ENCODE peak calls at places on chromosomes 4 and X, in four cellular contexts. Z is HFFc6, X is cardiac muscle cell, U is foreskin fibroblast. A is an unnamed sample.

GRCh38 chr4:117560329-117560728 is 474.0 kb upstream of the NDST3 start:
- DNase-seq in U (peak; percentile 1), Z (no peak), X (peak; percentile 6), A (no peak)

GRCh38 chrX:47515941-47516649 is 33.1 kb upstream of the ZNF41 start:
- DNase-seq in U (peak; percentile 33), X (peak; percentile 33), Z (peak; percentile 45), A (peak; percentile 11)

GRCh38 chr4:183905081-183905592 is at the start of gene STOX2:
- DNase-seq in U (peak; percentile 45), Z (no peak), X (peak; percentile 64), A (no peak)

GRCh38 chr4:155906554-155907247 is 3.2 kb downstream of the TDO2 start:
- DNase-seq in X (peak; percentile 98), Z (peak; percentile 86), U (peak; percentile 97), A (peak; percentile 93)

GRCh38 chr4:148793221-148793620 is 351.0 kb upstream of the NR3C2 start:
- DNase-seq in U (no peak), X (no peak), Z (no peak), A (no peak)

GRCh38 chr4:88573286-88573994 is 18.8 kb upstream of the HERC3 start:
- DNase-seq in X (no peak), Z (no peak), U (peak; percentile 13), A (no peak)

GRCh38 chr4:112817933-112818921 is 181.3 kb downstream of the LARP7 start:
- DNase-seq in Z (peak; percentile 89), U (peak; percentile 98), X (peak; percentile 86), A (peak; percentile 69)

GRCh38 chr4:26885912-26886274 is 25.3 kb downstream of the STIM2 start:
- DNase-seq in X (no peak), Z (no peak), U (no peak), A (no peak)

GRCh38 chrX:99172958-99173357 is 1237.1 kb downstream of the PCDH19 start:
- DNase-seq in U (no peak), Z (no peak), X (no peak), A (no peak)

GRCh38 chr4:80036949-80037348 is 36.1 kb downstream of the ANTXR2 start:
- DNase-seq in Z (peak; percentile 74), X (peak; percentile 97), U (peak; percentile 76), A (peak; percentile 66)

GRCh38 chrX:68196939-68197791 is 236.1 kb downstream of the OPHN1 start:
- DNase-seq in X (peak; percentile 63), U (peak; percentile 60), Z (peak; percentile 42), A (no peak)

GRCh38 chr4:169345207-169345788 is 74.5 kb upstream of the SH3RF1 start:
- DNase-seq in U (peak; percentile 88), X (peak; percentile 35), Z (peak; percentile 71), A (no peak)

GRCh38 chr4:8067945-8068894 is 90.4 kb downstream of the ABLIM2 start:
- DNase-seq in X (no peak), U (no peak), Z (no peak), A (no peak)

GRCh38 chr4:125070869-125071268 is 243.9 kb upstream of the FAT4 start:
- DNase-seq in Z (no peak), U (no peak), X (no peak), A (no peak)
- TF ChIP-seq CTCF in Z (no peak), U (no peak), X (no peak), A (no peak)

DNA sequence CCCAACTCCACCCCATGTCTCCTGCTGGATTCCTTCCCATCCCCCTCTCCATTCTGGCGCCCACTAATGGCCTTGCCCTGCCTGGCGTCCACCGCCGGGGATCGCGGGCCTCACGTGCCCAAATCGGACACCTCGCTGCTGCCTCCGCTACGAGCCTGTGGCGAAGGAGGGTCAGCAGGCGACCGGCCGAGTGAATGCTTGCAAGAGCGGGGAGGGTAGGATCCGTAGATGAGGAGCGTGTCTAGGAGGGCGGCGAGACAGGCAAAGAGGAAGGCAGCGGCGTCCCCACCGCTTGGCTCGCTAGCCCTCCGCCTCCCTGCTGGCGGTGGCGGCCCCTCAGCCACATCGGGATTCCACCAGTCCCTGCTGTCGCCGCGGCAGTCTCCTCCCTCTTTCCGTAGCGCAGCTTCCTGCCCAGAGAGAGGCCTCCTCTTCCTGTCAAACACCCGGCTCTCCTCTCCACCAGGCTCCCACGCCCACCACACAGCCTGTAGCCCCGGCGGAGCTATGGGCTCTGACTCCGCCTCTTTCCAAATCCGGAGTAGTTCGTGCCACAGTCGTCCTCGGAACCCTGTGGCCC is at the start of gene SPIN2B:
- DNase-seq in U (peak; percentile 86), Z (peak; percentile 69), X (peak; percentile 83), A (peak; percentile 22)
- TF ChIP-seq CTCF in U (no peak), Z (no peak), X (no peak), A (peak; percentile 35)

GRCh38 chr4:3067473-3068001 is 6.8 kb downstream of the HTT-AS start:
- DNase-seq in U (no peak), X (no peak), Z (no peak), A (no peak)
- TF ChIP-seq CTCF in U (no peak), X (no peak), Z (no peak), A (no peak)

GRCh38 chr4:74796631-74797030 is 2.3 kb upstream of the BTC start:
- DNase-seq in Z (no peak), U (no peak), X (no peak), A (no peak)

GRCh38 chr4:74790652-74791051 is 3.7 kb downstream of the BTC start:
- DNase-seq in X (no peak), U (no peak), Z (no peak), A (no peak)

GRCh38 chr4:74789518-74789917 is 4.8 kb downstream of the BTC start:
- DNase-seq in Z (no peak), U (no peak), X (no peak), A (no peak)

GRCh38 chr4:74793757-74794340 is 474 bp downstream of the BTC start:
- DNase-seq in X (peak; percentile 48), Z (no peak), U (peak; percentile 49), A (no peak)

GRCh38 chr4:74794341-74794801 is at the start of gene BTC:
- DNase-seq in X (peak; percentile 22), U (peak; percentile 31), Z (no peak), A (no peak)
- TF ChIP-seq CTCF in X (peak; percentile 44), U (no peak), Z (no peak), A (peak; percentile 36)

GRCh38 chrX:82232679-82233078 is 1030.8 kb downstream of the SH3BGRL start:
- DNase-seq in U (no peak), X (no peak), Z (no peak), A (no peak)

GRCh38 chrX:82224961-82225360 is 1023.1 kb downstream of the SH3BGRL start:
- DNase-seq in Z (no peak), U (no peak), X (no peak), A (no peak)

GRCh38 chrX:82230013-82230412 is 1028.1 kb downstream of the SH3BGRL start:
- DNase-seq in Z (no peak), U (no peak), X (no peak), A (no peak)
- TF ChIP-seq CTCF in Z (no peak), U (no peak), X (no peak), A (no peak)

DNA sequence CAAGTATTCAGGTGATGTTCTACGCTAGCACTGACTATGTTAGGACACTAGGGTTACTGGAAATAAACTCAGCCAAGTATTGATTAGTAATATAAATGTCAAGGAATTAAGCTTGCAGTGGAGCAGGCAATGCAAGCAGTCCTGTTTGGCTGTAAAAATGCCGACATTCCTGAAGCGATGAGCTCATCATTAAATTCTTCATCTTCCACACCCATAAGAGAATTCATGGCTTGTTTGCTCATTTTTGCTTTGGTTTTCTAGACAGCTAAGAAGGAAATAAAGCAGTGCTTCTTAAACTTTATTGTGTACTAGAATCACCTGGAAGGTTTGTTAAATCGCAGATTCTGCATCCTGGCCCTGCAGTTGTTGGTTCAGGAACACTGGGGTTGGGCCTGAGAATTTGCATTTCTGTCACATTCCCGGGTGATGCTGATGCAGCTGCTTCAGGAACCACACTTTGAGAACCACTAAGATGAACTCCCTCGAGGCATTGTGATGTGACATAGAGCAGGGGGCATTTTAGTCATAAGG is 17.8 kb downstream of the ANXA3 start:
- DNase-seq in U (peak; percentile 84), X (peak; percentile 86), Z (peak; percentile 75), A (peak; percentile 79)
- TF ChIP-seq CTCF in U (no peak), X (no peak), Z (no peak), A (no peak)

GRCh38 chr4:36823199-36823967 is 421.2 kb upstream of the NWD2 start:
- DNase-seq in X (no peak), Z (no peak), U (no peak), A (no peak)

GRCh38 chr4:36824682-36825081 is 419.9 kb upstream of the NWD2 start:
- DNase-seq in Z (no peak), X (no peak), U (no peak), A (no peak)
- TF ChIP-seq CTCF in Z (no peak), X (no peak), U (no peak), A (no peak)

DNA sequence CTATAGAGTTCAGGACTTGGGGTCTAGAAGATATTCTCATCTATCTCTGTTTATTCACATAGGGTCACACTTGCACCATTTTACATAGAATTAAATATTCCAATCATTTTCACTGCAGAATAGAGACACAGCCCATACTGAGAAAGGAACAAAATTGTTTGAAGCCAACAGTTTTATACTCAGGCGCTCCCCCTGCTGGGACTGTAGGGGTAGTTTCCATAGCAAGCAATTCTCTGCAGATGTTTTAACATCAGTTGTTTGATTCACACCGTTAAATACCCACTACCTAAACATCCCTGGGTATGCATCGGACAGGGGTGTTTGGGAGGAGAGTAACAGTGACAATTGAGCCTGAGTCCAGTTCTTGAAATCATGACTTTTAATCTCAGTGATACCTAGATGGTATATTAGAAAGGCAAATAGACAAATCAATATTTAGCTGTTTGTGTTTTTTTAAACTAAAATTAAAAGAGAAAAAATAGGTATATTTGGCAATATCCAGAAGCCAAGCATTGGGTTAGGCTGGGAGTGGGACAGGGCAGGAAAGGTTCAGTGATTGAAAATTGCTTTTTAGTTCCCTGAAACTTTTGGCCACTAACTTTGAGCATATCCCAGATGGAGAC is 33.8 kb downstream of the LONRF3 start:
- DNase-seq in Z (no peak), X (peak; percentile 50), U (peak; percentile 65), A (no peak)
- TF ChIP-seq CTCF in Z (peak; percentile 75), X (peak; percentile 68), U (peak; percentile 55), A (peak; percentile 71)

GRCh38 chrX:153922286-153922573 is 3.8 kb downstream of the ARHGAP4 start:
- DNase-seq in Z (no peak), U (no peak), X (no peak), A (no peak)

GRCh38 chrX:153925739-153926593 is at the start of gene ARHGAP4:
- DNase-seq in X (no peak), Z (no peak), U (no peak), A (no peak)

GRCh38 chrX:153925387-153925738 is 701 bp downstream of the ARHGAP4 start:
- DNase-seq in X (no peak), U (no peak), Z (no peak), A (no peak)

GRCh38 chrX:153922932-153923857 is 2.9 kb downstream of the ARHGAP4 start:
- DNase-seq in U (peak; percentile 71), X (peak; percentile 75), Z (peak; percentile 33), A (no peak)

DNA sequence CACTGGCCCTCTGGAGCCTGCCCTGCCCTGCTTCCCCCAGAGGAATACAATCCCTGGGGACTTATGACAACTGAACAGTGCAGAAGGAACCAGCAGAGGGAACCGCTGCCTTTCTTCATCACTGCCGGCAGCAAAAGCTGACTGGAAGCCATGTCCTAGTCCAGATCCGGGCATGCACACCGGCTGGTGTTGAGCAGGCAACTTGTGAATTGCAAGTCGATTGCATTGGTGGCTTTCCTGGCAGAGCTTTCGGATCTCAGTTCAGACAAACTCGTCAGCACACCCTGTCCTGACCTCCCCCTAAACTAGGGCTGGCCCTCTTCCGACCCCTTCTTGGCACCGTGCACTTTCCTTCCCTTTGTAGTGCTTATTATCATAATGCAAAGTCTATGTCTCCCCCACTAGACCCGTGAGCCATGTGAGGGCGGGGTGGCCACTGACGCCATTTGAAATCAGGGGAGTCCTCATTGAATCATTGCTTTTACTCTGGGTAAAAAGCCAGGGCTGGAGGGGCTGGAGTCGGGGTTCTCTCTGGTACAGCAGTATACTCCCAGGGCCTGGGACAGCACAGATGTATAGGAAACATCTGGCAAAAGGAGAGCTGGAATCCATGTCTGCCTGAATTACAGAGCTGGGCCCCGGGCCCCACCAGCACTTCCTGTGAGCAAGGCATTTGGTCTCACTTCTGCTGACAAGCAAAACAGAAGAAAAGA is 1.8 kb downstream of the ARHGAP4 start:
- DNase-seq in Z (peak; percentile 47), U (peak; percentile 61), X (peak; percentile 64), A (no peak)
- TF ChIP-seq CTCF in Z (peak; percentile 36), U (no peak), X (no peak), A (peak; percentile 30)